ENCODE peak calls at places on chromosomes 7 and 10, in four cellular contexts. One of them, this sample, is unnamed. For H3K4me1, the result is how much of the 10 kb centered on the place peaks cover.

GRCh38 chr10:75466016-75466415 is 34.6 kb downstream of the LRMDA start:
- DNase-seq in stomach: no peak
- DNase-seq in upper lobe of left lung: no peak
- DNase-seq in naive thymus-derived CD4-positive, alpha-beta T cell: no peak
- DNase-seq in this sample: no peak

GRCh38 chr7:105808703-105809590 is 67.5 kb downstream of the ATXN7L1 start:
- DNase-seq in upper lobe of left lung: peak
- DNase-seq in naive thymus-derived CD4-positive, alpha-beta T cell: peak
- DNase-seq in stomach: peak
- DNase-seq in this sample: no peak

GRCh38 chr10:73731588-73732375 is 12.4 kb upstream of the SEC24C start:
- DNase-seq in naive thymus-derived CD4-positive, alpha-beta T cell: no peak
- DNase-seq in upper lobe of left lung: no peak
- DNase-seq in stomach: no peak
- DNase-seq in this sample: no peak

GRCh38 chr10:119025336-119025735 is 4.2 kb upstream of the NANOS1 start:
- DNase-seq in naive thymus-derived CD4-positive, alpha-beta T cell: no peak
- DNase-seq in stomach: peak
- DNase-seq in upper lobe of left lung: peak
- DNase-seq in this sample: peak

GRCh38 chr10:60280475-60280874 is 109.2 kb downstream of the ANK3 start:
- DNase-seq in stomach: no peak
- DNase-seq in naive thymus-derived CD4-positive, alpha-beta T cell: no peak
- DNase-seq in upper lobe of left lung: no peak
- DNase-seq in this sample: no peak

GRCh38 chr7:124799448-124799847 is 33.9 kb upstream of the GPR37 start:
- DNase-seq in upper lobe of left lung: no peak
- DNase-seq in naive thymus-derived CD4-positive, alpha-beta T cell: no peak
- DNase-seq in stomach: no peak
- DNase-seq in this sample: no peak

GRCh38 chr7:81845628-81846259 is 75.9 kb upstream of the HGF start:
- DNase-seq in upper lobe of left lung: no peak
- DNase-seq in naive thymus-derived CD4-positive, alpha-beta T cell: no peak
- DNase-seq in stomach: no peak
- DNase-seq in this sample: no peak

GRCh38 chr10:75936841-75937240 is 505.4 kb downstream of the LRMDA start:
- DNase-seq in naive thymus-derived CD4-positive, alpha-beta T cell: no peak
- DNase-seq in stomach: no peak
- DNase-seq in upper lobe of left lung: no peak
- DNase-seq in this sample: no peak

GRCh38 chr7:99624487-99624886 is 7.7 kb downstream of the ZSCAN25 start:
- DNase-seq in naive thymus-derived CD4-positive, alpha-beta T cell: peak
- DNase-seq in upper lobe of left lung: no peak
- DNase-seq in stomach: no peak
- DNase-seq in this sample: no peak

GRCh38 chr10:6173203-6173602 is 29.5 kb upstream of the PFKFB3 start:
- DNase-seq in upper lobe of left lung: no peak
- DNase-seq in naive thymus-derived CD4-positive, alpha-beta T cell: peak
- DNase-seq in stomach: no peak
- DNase-seq in this sample: no peak

GRCh38 chr10:80382989-80383388 is 25.4 kb upstream of the PRXL2A start:
- DNase-seq in stomach: no peak
- DNase-seq in upper lobe of left lung: no peak
- DNase-seq in naive thymus-derived CD4-positive, alpha-beta T cell: peak
- DNase-seq in this sample: no peak

GRCh38 chr10:122261584-122261983 is 9.5 kb upstream of the BTBD16 start:
- DNase-seq in naive thymus-derived CD4-positive, alpha-beta T cell: no peak
- DNase-seq in stomach: no peak
- DNase-seq in upper lobe of left lung: no peak
- DNase-seq in this sample: no peak

GRCh38 chr10:15236340-15236739 is 67.8 kb upstream of the NMT2 start:
- DNase-seq in naive thymus-derived CD4-positive, alpha-beta T cell: no peak
- DNase-seq in stomach: no peak
- DNase-seq in upper lobe of left lung: no peak
- DNase-seq in this sample: no peak

GRCh38 chr10:20863008-20863407 is 34.1 kb downstream of the NEBL start:
- DNase-seq in naive thymus-derived CD4-positive, alpha-beta T cell: no peak
- DNase-seq in upper lobe of left lung: no peak
- DNase-seq in stomach: no peak
- DNase-seq in this sample: no peak

GRCh38 chr7:85659364-85659763 is 472.5 kb upstream of the SEMA3D start:
- DNase-seq in upper lobe of left lung: no peak
- DNase-seq in naive thymus-derived CD4-positive, alpha-beta T cell: no peak
- DNase-seq in stomach: no peak
- DNase-seq in this sample: no peak

GRCh38 chr7:343227-343822 is 53.4 kb downstream of the FOXL3 start:
- DNase-seq in stomach: no peak
- DNase-seq in naive thymus-derived CD4-positive, alpha-beta T cell: no peak
- DNase-seq in upper lobe of left lung: no peak
- DNase-seq in this sample: no peak

GRCh38 chr7:117979954-117980497 is 106.8 kb upstream of the CTTNBP2 start:
- DNase-seq in upper lobe of left lung: no peak
- DNase-seq in naive thymus-derived CD4-positive, alpha-beta T cell: no peak
- DNase-seq in stomach: no peak
- DNase-seq in this sample: no peak

GRCh38 chr10:110190170-110190569 is 17.2 kb upstream of the MXI1 start:
- DNase-seq in stomach: no peak
- DNase-seq in upper lobe of left lung: no peak
- DNase-seq in naive thymus-derived CD4-positive, alpha-beta T cell: no peak
- DNase-seq in this sample: no peak

GRCh38 chr7:24882989-24883631 is 96.9 kb downstream of the OSBPL3 start:
- DNase-seq in naive thymus-derived CD4-positive, alpha-beta T cell: no peak
- DNase-seq in stomach: no peak
- DNase-seq in upper lobe of left lung: no peak
- DNase-seq in this sample: no peak

GRCh38 chr7:137980308-137980707 is 21.6 kb downstream of the CREB3L2 start:
- DNase-seq in stomach: no peak
- DNase-seq in naive thymus-derived CD4-positive, alpha-beta T cell: no peak
- DNase-seq in upper lobe of left lung: no peak
- DNase-seq in this sample: no peak

GRCh38 chr10:32163076-32163773 is 107.0 kb upstream of the KIF5B start:
- DNase-seq in upper lobe of left lung: no peak
- DNase-seq in naive thymus-derived CD4-positive, alpha-beta T cell: no peak
- DNase-seq in stomach: no peak
- DNase-seq in this sample: no peak

GRCh38 chr10:68537796-68538195 is 10.5 kb upstream of the SLC25A16 start:
- DNase-seq in upper lobe of left lung: no peak
- DNase-seq in naive thymus-derived CD4-positive, alpha-beta T cell: no peak
- DNase-seq in stomach: no peak
- DNase-seq in this sample: no peak

GRCh38 chr7:150425670-150426069 is 24.8 kb upstream of the GIMAP8 start:
- DNase-seq in naive thymus-derived CD4-positive, alpha-beta T cell: no peak
- DNase-seq in stomach: no peak
- DNase-seq in upper lobe of left lung: no peak
- DNase-seq in this sample: no peak

GRCh38 chr10:21724020-21724589 is 190.1 kb downstream of the MLLT10 start:
- DNase-seq in upper lobe of left lung: no peak
- DNase-seq in naive thymus-derived CD4-positive, alpha-beta T cell: no peak
- DNase-seq in stomach: no peak
- DNase-seq in this sample: no peak

GRCh38 chr10:79230563-79231249 is 116.6 kb upstream of the PPIF start:
- DNase-seq in naive thymus-derived CD4-positive, alpha-beta T cell: no peak
- DNase-seq in stomach: no peak
- DNase-seq in upper lobe of left lung: no peak
- DNase-seq in this sample: no peak

GRCh38 chr7:155418941-155419755 is 38.8 kb upstream of the EN2 start:
- DNase-seq in naive thymus-derived CD4-positive, alpha-beta T cell: no peak
- DNase-seq in stomach: no peak
- DNase-seq in upper lobe of left lung: no peak
- DNase-seq in this sample: no peak

GRCh38 chr10:4527281-4527960 is 298.6 kb upstream of the AKR1E2 start:
- DNase-seq in naive thymus-derived CD4-positive, alpha-beta T cell: no peak
- DNase-seq in stomach: no peak
- DNase-seq in upper lobe of left lung: no peak
- DNase-seq in this sample: no peak

DNA sequence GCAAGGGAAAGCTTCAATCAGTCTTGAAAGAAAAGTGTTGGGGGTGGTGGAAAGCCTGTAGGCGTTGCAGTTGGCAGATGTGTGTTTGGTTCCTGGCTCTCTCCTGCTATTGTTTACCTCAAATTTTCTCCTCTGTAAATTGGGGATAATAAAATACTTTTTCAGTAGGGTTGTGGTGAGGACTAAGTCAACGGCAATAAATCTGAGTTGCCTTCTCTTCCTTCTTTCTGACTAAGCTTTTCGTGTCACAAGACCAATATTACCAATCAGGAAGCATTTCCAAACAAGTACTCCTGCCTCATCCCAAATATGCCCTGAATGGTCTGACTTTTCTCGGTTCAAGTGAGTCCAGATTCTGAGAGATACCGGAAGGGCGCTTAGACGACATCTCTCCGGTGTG is 54.0 kb downstream of the CREB5 start:
- DNase-seq in naive thymus-derived CD4-positive, alpha-beta T cell: no peak
- DNase-seq in stomach: no peak
- DNase-seq in upper lobe of left lung: no peak
- DNase-seq in this sample: no peak
- H3K4me1 ChIP-seq in naive thymus-derived CD4-positive, alpha-beta T cell: under half
- H3K4me1 ChIP-seq in stomach: under half
- H3K4me1 ChIP-seq in upper lobe of left lung: under half
- H3K4me1 ChIP-seq in this sample: under half

GRCh38 chr7:41824284-41824683 is 121.4 kb upstream of the INHBA start:
- DNase-seq in stomach: no peak
- DNase-seq in naive thymus-derived CD4-positive, alpha-beta T cell: no peak
- DNase-seq in upper lobe of left lung: no peak
- DNase-seq in this sample: no peak
- H3K27ac ChIP-seq in stomach: no peak
- H3K27ac ChIP-seq in naive thymus-derived CD4-positive, alpha-beta T cell: no peak
- H3K27ac ChIP-seq in upper lobe of left lung: no peak
- H3K27ac ChIP-seq in this sample: peak

DNA sequence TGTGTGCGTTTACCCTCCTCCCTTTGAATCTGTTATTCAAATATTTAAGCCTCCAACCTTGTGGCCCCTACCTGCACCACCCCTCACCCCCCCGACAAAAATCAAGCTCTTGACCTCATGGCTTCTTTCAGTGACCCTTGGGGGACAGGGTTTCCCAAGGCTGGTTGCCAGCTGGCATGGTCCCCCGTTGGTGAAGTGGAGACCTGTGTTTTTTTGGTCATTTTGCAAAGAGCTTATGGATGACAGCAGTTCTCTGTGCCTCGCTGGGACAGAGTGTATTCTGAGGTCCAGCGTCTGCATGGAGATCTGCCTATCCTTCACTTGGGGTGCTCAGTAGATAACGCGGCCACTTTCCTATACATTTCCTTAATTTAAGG is 111.0 kb downstream of the TCF7L2 start:
- DNase-seq in upper lobe of left lung: no peak
- DNase-seq in naive thymus-derived CD4-positive, alpha-beta T cell: no peak
- DNase-seq in stomach: no peak
- DNase-seq in this sample: no peak
- H3K4me1 ChIP-seq in upper lobe of left lung: half or more
- H3K4me1 ChIP-seq in naive thymus-derived CD4-positive, alpha-beta T cell: under half
- H3K4me1 ChIP-seq in stomach: half or more
- H3K4me1 ChIP-seq in this sample: under half

GRCh38 chr10:13674645-13675588 is 88.2 kb downstream of the PRPF18 start:
- DNase-seq in upper lobe of left lung: no peak
- DNase-seq in stomach: no peak
- DNase-seq in naive thymus-derived CD4-positive, alpha-beta T cell: no peak
- DNase-seq in this sample: no peak

GRCh38 chr10:13671874-13672273 is 85.1 kb downstream of the PRPF18 start:
- DNase-seq in naive thymus-derived CD4-positive, alpha-beta T cell: no peak
- DNase-seq in stomach: no peak
- DNase-seq in upper lobe of left lung: no peak
- DNase-seq in this sample: no peak

GRCh38 chr10:13670311-13670710 is 83.5 kb downstream of the PRPF18 start:
- DNase-seq in upper lobe of left lung: no peak
- DNase-seq in naive thymus-derived CD4-positive, alpha-beta T cell: no peak
- DNase-seq in stomach: no peak
- DNase-seq in this sample: no peak

GRCh38 chr10:13673165-13673564 is 86.4 kb downstream of the PRPF18 start:
- DNase-seq in stomach: no peak
- DNase-seq in upper lobe of left lung: no peak
- DNase-seq in naive thymus-derived CD4-positive, alpha-beta T cell: no peak
- DNase-seq in this sample: no peak

DNA sequence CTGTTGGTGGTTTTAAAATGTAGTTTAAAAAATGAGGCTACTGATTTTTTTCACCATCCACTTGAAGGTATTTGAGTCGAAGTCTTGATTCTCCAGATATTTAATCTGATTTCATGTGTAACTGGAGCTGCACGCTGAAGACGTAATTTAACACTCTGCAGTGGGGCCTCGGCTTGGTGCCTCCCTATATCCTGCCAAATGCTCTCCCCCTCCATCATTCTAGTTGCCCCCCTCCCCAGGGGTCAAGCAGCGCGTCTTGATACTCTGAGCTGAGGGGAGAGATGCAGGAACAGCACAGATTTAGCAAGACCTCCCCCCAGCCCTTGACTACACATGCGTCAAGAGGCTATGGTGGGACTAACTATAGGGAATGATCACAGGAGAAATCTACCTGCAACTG is 85.7 kb downstream of the PRPF18 start:
- DNase-seq in stomach: no peak
- DNase-seq in upper lobe of left lung: no peak
- DNase-seq in naive thymus-derived CD4-positive, alpha-beta T cell: no peak
- DNase-seq in this sample: no peak
- H3K27ac ChIP-seq in stomach: no peak
- H3K27ac ChIP-seq in upper lobe of left lung: no peak
- H3K27ac ChIP-seq in naive thymus-derived CD4-positive, alpha-beta T cell: no peak
- H3K27ac ChIP-seq in this sample: no peak

GRCh38 chr7:29337628-29338116 is 143.1 kb downstream of the CHN2 start:
- DNase-seq in upper lobe of left lung: no peak
- DNase-seq in naive thymus-derived CD4-positive, alpha-beta T cell: peak
- DNase-seq in stomach: no peak
- DNase-seq in this sample: no peak

GRCh38 chr7:29341156-29341555 is 146.6 kb downstream of the CHN2 start:
- DNase-seq in upper lobe of left lung: no peak
- DNase-seq in naive thymus-derived CD4-positive, alpha-beta T cell: no peak
- DNase-seq in stomach: no peak
- DNase-seq in this sample: no peak

GRCh38 chr7:29343379-29343778 is 148.8 kb downstream of the CHN2 start:
- DNase-seq in naive thymus-derived CD4-positive, alpha-beta T cell: no peak
- DNase-seq in upper lobe of left lung: no peak
- DNase-seq in stomach: no peak
- DNase-seq in this sample: no peak

GRCh38 chr7:29342761-29343160 is 148.2 kb downstream of the CHN2 start:
- DNase-seq in upper lobe of left lung: no peak
- DNase-seq in naive thymus-derived CD4-positive, alpha-beta T cell: no peak
- DNase-seq in stomach: no peak
- DNase-seq in this sample: no peak

DNA sequence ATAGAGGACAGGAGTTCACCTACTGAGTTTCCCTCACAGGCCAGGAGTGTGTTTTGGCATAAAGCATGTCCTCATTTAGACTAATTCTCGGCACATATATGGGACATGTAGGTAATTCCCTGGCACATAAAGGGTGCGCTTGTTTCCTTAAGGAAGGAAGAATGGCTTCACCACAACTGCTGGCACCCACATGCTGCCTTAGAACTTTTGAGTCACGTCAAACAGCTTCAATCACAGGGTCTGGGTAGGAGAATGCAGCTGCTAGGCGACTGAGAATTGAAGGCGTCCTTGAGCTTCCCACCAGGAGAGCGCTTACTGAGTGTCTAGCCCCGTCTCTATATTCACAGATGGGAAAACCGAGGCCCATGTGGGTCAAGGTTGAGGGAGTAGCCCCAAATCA is 146.1 kb downstream of the CHN2 start:
- DNase-seq in upper lobe of left lung: no peak
- DNase-seq in stomach: no peak
- DNase-seq in naive thymus-derived CD4-positive, alpha-beta T cell: no peak
- DNase-seq in this sample: no peak
- H3K4me1 ChIP-seq in upper lobe of left lung: under half
- H3K4me1 ChIP-seq in stomach: under half
- H3K4me1 ChIP-seq in naive thymus-derived CD4-positive, alpha-beta T cell: under half
- H3K4me1 ChIP-seq in this sample: under half

This sample was measured in ascending aorta.